ENCODE peak calls at places on chromosome 5, in six cellular contexts. One of them, this sample, is unnamed.

GRCh38 chr5:91098581-91098980 is 284.5 kb downstream of the ARRDC3 start:
- DNase-seq in uterus: no peak
- DNase-seq in psoas muscle: no peak
- DNase-seq in heart left ventricle: no peak
- DNase-seq in CD8-positive, alpha-beta T cell: no peak
- DNase-seq in mammary epithelial cell: no peak
- DNase-seq in this sample: no peak

GRCh38 chr5:83417884-83418283 is 53.7 kb upstream of the VCAN start:
- DNase-seq in uterus: no peak
- DNase-seq in psoas muscle: no peak
- DNase-seq in heart left ventricle: no peak
- DNase-seq in CD8-positive, alpha-beta T cell: no peak
- DNase-seq in mammary epithelial cell: no peak
- DNase-seq in this sample: no peak

GRCh38 chr5:69497006-69497520 is 4.5 kb downstream of the OCLN start:
- DNase-seq in uterus: no peak
- DNase-seq in psoas muscle: no peak
- DNase-seq in heart left ventricle: no peak
- DNase-seq in CD8-positive, alpha-beta T cell: no peak
- DNase-seq in mammary epithelial cell: no peak
- DNase-seq in this sample: no peak

GRCh38 chr5:110386782-110387181 is 339.7 kb downstream of the TMEM232 start:
- DNase-seq in uterus: no peak
- DNase-seq in psoas muscle: no peak
- DNase-seq in heart left ventricle: no peak
- DNase-seq in CD8-positive, alpha-beta T cell: no peak
- DNase-seq in mammary epithelial cell: no peak
- DNase-seq in this sample: no peak

GRCh38 chr5:36723921-36724320 is 117.5 kb downstream of the SLC1A3 start:
- DNase-seq in uterus: no peak
- DNase-seq in psoas muscle: no peak
- DNase-seq in heart left ventricle: no peak
- DNase-seq in CD8-positive, alpha-beta T cell: no peak
- DNase-seq in mammary epithelial cell: no peak
- DNase-seq in this sample: no peak

GRCh38 chr5:66351822-66352221 is 207.7 kb downstream of the SREK1 start:
- DNase-seq in uterus: no peak
- DNase-seq in psoas muscle: no peak
- DNase-seq in heart left ventricle: no peak
- DNase-seq in CD8-positive, alpha-beta T cell: no peak
- DNase-seq in mammary epithelial cell: no peak
- DNase-seq in this sample: no peak

GRCh38 chr5:7926296-7926695 is 57.3 kb downstream of the MTRR start:
- DNase-seq in uterus: no peak
- DNase-seq in psoas muscle: no peak
- DNase-seq in heart left ventricle: no peak
- DNase-seq in CD8-positive, alpha-beta T cell: no peak
- DNase-seq in mammary epithelial cell: peak; percentile 24
- DNase-seq in this sample: no peak

GRCh38 chr5:55437859-55438206 is 96.9 kb downstream of the PLPP1 start:
- DNase-seq in uterus: no peak
- DNase-seq in psoas muscle: no peak
- DNase-seq in heart left ventricle: no peak
- DNase-seq in CD8-positive, alpha-beta T cell: no peak
- DNase-seq in mammary epithelial cell: no peak
- DNase-seq in this sample: no peak

GRCh38 chr5:173456751-173457171 is 128.5 kb upstream of the STC2 start:
- DNase-seq in uterus: no peak
- DNase-seq in psoas muscle: no peak
- DNase-seq in heart left ventricle: no peak
- DNase-seq in CD8-positive, alpha-beta T cell: no peak
- DNase-seq in mammary epithelial cell: peak; percentile 16
- DNase-seq in this sample: no peak

GRCh38 chr5:122182491-122182921 is 53.2 kb downstream of the ZNF474 start:
- DNase-seq in uterus: peak; percentile 50
- DNase-seq in psoas muscle: no peak
- DNase-seq in heart left ventricle: peak; percentile 35
- DNase-seq in CD8-positive, alpha-beta T cell: no peak
- DNase-seq in mammary epithelial cell: peak; percentile 92
- DNase-seq in this sample: no peak

GRCh38 chr5:172901788-172902496 is 57.3 kb upstream of the RPL26L1 start:
- DNase-seq in uterus: no peak
- DNase-seq in psoas muscle: no peak
- DNase-seq in heart left ventricle: no peak
- DNase-seq in CD8-positive, alpha-beta T cell: no peak
- DNase-seq in mammary epithelial cell: no peak
- DNase-seq in this sample: no peak

GRCh38 chr5:160837749-160838593 is 14.0 kb downstream of the ATP10B start:
- DNase-seq in uterus: no peak
- DNase-seq in psoas muscle: no peak
- DNase-seq in heart left ventricle: no peak
- DNase-seq in CD8-positive, alpha-beta T cell: no peak
- DNase-seq in mammary epithelial cell: peak; percentile 92
- DNase-seq in this sample: no peak

GRCh38 chr5:142979636-142980035 is 209.5 kb downstream of the ARHGAP26 start:
- DNase-seq in uterus: no peak
- DNase-seq in psoas muscle: no peak
- DNase-seq in heart left ventricle: no peak
- DNase-seq in CD8-positive, alpha-beta T cell: no peak
- DNase-seq in mammary epithelial cell: peak; percentile 32
- DNase-seq in this sample: no peak

GRCh38 chr5:122332589-122333555 is 20.8 kb downstream of the SNCAIP start:
- DNase-seq in uterus: no peak
- DNase-seq in psoas muscle: no peak
- DNase-seq in heart left ventricle: no peak
- DNase-seq in CD8-positive, alpha-beta T cell: no peak
- DNase-seq in mammary epithelial cell: no peak
- DNase-seq in this sample: no peak

GRCh38 chr5:156913719-156914370 is 49.2 kb downstream of the TIMD4 start:
- DNase-seq in uterus: no peak
- DNase-seq in psoas muscle: no peak
- DNase-seq in heart left ventricle: no peak
- DNase-seq in CD8-positive, alpha-beta T cell: peak; percentile 38
- DNase-seq in mammary epithelial cell: no peak
- DNase-seq in this sample: no peak

GRCh38 chr5:157280511-157280910 is 14.6 kb downstream of the CYFIP2 start:
- DNase-seq in uterus: no peak
- DNase-seq in psoas muscle: no peak
- DNase-seq in heart left ventricle: no peak
- DNase-seq in CD8-positive, alpha-beta T cell: no peak
- DNase-seq in mammary epithelial cell: no peak
- DNase-seq in this sample: no peak

GRCh38 chr5:95726811-95727763 is 4.0 kb upstream of the RHOBTB3 start:
- DNase-seq in uterus: no peak
- DNase-seq in psoas muscle: no peak
- DNase-seq in heart left ventricle: no peak
- DNase-seq in CD8-positive, alpha-beta T cell: no peak
- DNase-seq in mammary epithelial cell: no peak
- DNase-seq in this sample: no peak

GRCh38 chr5:15993334-15993733 is 186.3 kb downstream of the MARCHF11 start:
- DNase-seq in uterus: no peak
- DNase-seq in psoas muscle: no peak
- DNase-seq in heart left ventricle: no peak
- DNase-seq in CD8-positive, alpha-beta T cell: no peak
- DNase-seq in mammary epithelial cell: peak; percentile 83
- DNase-seq in this sample: no peak

GRCh38 chr5:153613143-153613542 is 122.7 kb downstream of the GRIA1 start:
- DNase-seq in uterus: no peak
- DNase-seq in psoas muscle: no peak
- DNase-seq in heart left ventricle: no peak
- DNase-seq in CD8-positive, alpha-beta T cell: no peak
- DNase-seq in mammary epithelial cell: no peak
- DNase-seq in this sample: no peak

GRCh38 chr5:52693279-52693678 is 94.4 kb upstream of the ITGA1 start:
- DNase-seq in uterus: peak; percentile 34
- DNase-seq in psoas muscle: peak; percentile 49
- DNase-seq in heart left ventricle: peak; percentile 41
- DNase-seq in CD8-positive, alpha-beta T cell: peak; percentile 44
- DNase-seq in mammary epithelial cell: peak; percentile 40
- DNase-seq in this sample: peak; percentile 33

GRCh38 chr5:158765407-158765806 is 334.3 kb downstream of the EBF1 start:
- DNase-seq in uterus: no peak
- DNase-seq in psoas muscle: no peak
- DNase-seq in heart left ventricle: no peak
- DNase-seq in CD8-positive, alpha-beta T cell: no peak
- DNase-seq in mammary epithelial cell: no peak
- DNase-seq in this sample: no peak

GRCh38 chr5:131096774-131097695 is 68.0 kb downstream of the HINT1 start:
- DNase-seq in uterus: no peak
- DNase-seq in psoas muscle: no peak
- DNase-seq in heart left ventricle: no peak
- DNase-seq in CD8-positive, alpha-beta T cell: no peak
- DNase-seq in mammary epithelial cell: peak; percentile 11
- DNase-seq in this sample: no peak

GRCh38 chr5:157166494-157167218 is 592 bp upstream of the GARIN3 start:
- DNase-seq in uterus: no peak
- DNase-seq in psoas muscle: no peak
- DNase-seq in heart left ventricle: no peak
- DNase-seq in CD8-positive, alpha-beta T cell: no peak
- DNase-seq in mammary epithelial cell: no peak
- DNase-seq in this sample: no peak

GRCh38 chr5:57280811-57281301 is 107.0 kb downstream of the GPBP1 start:
- DNase-seq in uterus: no peak
- DNase-seq in psoas muscle: no peak
- DNase-seq in heart left ventricle: no peak
- DNase-seq in CD8-positive, alpha-beta T cell: no peak
- DNase-seq in mammary epithelial cell: peak; percentile 63
- DNase-seq in this sample: no peak

GRCh38 chr5:31096238-31096865 is 97.1 kb upstream of the CDH6 start:
- DNase-seq in uterus: no peak
- DNase-seq in psoas muscle: no peak
- DNase-seq in heart left ventricle: no peak
- DNase-seq in CD8-positive, alpha-beta T cell: no peak
- DNase-seq in mammary epithelial cell: no peak
- DNase-seq in this sample: no peak

GRCh38 chr5:33792559-33792958 is 99.2 kb downstream of the ADAMTS12 start:
- DNase-seq in uterus: no peak
- DNase-seq in psoas muscle: no peak
- DNase-seq in heart left ventricle: no peak
- DNase-seq in CD8-positive, alpha-beta T cell: no peak
- DNase-seq in mammary epithelial cell: no peak
- DNase-seq in this sample: no peak
- TF ChIP-seq CTCF in uterus: no peak
- TF ChIP-seq CTCF in psoas muscle: no peak
- TF ChIP-seq CTCF in heart left ventricle: no peak
- TF ChIP-seq CTCF in CD8-positive, alpha-beta T cell: no peak
- TF ChIP-seq CTCF in mammary epithelial cell: no peak
- TF ChIP-seq CTCF in this sample: no peak

GRCh38 chr5:141597814-141598213 is 21.0 kb downstream of the DIAPH1 start:
- DNase-seq in uterus: no peak
- DNase-seq in psoas muscle: no peak
- DNase-seq in heart left ventricle: no peak
- DNase-seq in CD8-positive, alpha-beta T cell: no peak
- DNase-seq in mammary epithelial cell: no peak
- DNase-seq in this sample: no peak
- H3K4me1 ChIP-seq in uterus: no peaks in the 10 kb centered on the region
- H3K4me1 ChIP-seq in psoas muscle: peaks cover 81% of the 10 kb centered on the region
- H3K4me1 ChIP-seq in heart left ventricle: peaks cover 23% of the 10 kb centered on the region
- H3K4me1 ChIP-seq in CD8-positive, alpha-beta T cell: peaks cover 67% of the 10 kb centered on the region
- H3K4me1 ChIP-seq in mammary epithelial cell: peaks cover 15% of the 10 kb centered on the region
- H3K4me1 ChIP-seq in this sample: no peaks in the 10 kb centered on the region

DNA sequence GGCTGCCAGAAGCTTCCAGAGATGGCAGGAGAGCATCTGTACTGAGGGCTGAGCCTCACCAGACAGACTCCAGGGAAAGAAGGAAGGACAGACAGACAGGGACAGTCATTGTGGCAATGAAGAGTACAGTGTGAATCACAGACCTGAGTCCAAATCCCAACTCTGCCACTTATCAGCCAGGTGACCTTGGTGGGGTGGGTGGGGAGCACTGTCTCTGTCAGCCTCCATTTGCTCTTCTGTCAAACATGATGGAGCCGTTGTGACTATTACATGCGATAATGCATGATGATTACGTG is 85.9 kb upstream of the FSTL4 start:
- DNase-seq in uterus: no peak
- DNase-seq in psoas muscle: no peak
- DNase-seq in heart left ventricle: no peak
- DNase-seq in CD8-positive, alpha-beta T cell: no peak
- DNase-seq in mammary epithelial cell: no peak
- DNase-seq in this sample: no peak
- H3K4me3 ChIP-seq in uterus: no peak overlapping the region
- H3K4me3 ChIP-seq in psoas muscle: no peak overlapping the region
- H3K4me3 ChIP-seq in heart left ventricle: no peak overlapping the region
- H3K4me3 ChIP-seq in CD8-positive, alpha-beta T cell: no peak overlapping the region
- H3K4me3 ChIP-seq in mammary epithelial cell: no peak overlapping the region
- H3K4me3 ChIP-seq in this sample: no peak overlapping the region

DNA sequence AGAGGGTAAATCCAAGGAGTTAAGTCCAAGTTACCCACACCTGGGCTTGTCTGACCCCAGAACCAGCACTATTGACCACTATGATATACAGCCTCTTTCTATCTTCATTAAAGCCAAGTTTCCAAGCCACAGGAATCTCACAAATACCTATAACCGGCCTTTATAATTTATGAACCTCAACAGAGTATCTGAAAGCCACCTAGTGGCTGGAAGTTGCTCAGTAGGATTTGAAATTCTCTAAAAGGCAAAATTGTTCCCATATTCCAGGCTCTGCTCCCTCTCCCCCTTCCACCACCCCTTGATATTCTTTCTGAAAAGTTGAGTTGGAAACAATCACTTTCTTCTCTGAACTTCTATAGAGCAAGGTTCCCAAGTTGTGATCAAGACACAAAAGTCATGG is 106.4 kb upstream of the GPR151 start:
- DNase-seq in uterus: no peak
- DNase-seq in psoas muscle: no peak
- DNase-seq in heart left ventricle: no peak
- DNase-seq in CD8-positive, alpha-beta T cell: no peak
- DNase-seq in mammary epithelial cell: no peak
- DNase-seq in this sample: no peak
- TF ChIP-seq CTCF in uterus: no peak
- TF ChIP-seq CTCF in psoas muscle: no peak
- TF ChIP-seq CTCF in heart left ventricle: no peak
- TF ChIP-seq CTCF in CD8-positive, alpha-beta T cell: no peak
- TF ChIP-seq CTCF in mammary epithelial cell: peak; percentile 52
- TF ChIP-seq CTCF in this sample: peak; percentile 42

DNA sequence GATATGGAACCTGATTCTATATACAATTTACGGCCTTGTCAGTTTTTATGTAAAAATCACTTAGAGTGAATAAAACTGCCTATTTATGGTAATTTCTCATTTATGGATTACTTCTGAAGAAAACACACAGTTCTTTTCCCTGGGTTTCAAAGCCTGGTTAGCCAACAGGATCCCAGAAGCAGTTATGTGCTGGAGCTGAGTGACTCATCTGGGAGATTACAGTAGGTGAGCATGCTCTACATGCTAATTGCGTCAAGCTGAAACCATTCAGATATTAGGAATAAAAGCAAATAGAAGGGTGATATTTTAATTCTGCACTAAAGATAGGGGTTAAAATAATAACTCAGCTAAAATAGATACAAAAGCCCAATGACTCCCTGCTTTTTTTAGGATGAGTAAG is 47.8 kb downstream of the PDE4D start:
- DNase-seq in uterus: no peak
- DNase-seq in psoas muscle: no peak
- DNase-seq in heart left ventricle: no peak
- DNase-seq in CD8-positive, alpha-beta T cell: no peak
- DNase-seq in mammary epithelial cell: peak; percentile 4
- DNase-seq in this sample: no peak
- H3K4me1 ChIP-seq in uterus: no peaks in the 10 kb centered on the region
- H3K4me1 ChIP-seq in psoas muscle: no peaks in the 10 kb centered on the region
- H3K4me1 ChIP-seq in heart left ventricle: no peaks in the 10 kb centered on the region
- H3K4me1 ChIP-seq in CD8-positive, alpha-beta T cell: no peaks in the 10 kb centered on the region
- H3K4me1 ChIP-seq in mammary epithelial cell: no peaks in the 10 kb centered on the region
- H3K4me1 ChIP-seq in this sample: no peaks in the 10 kb centered on the region

GRCh38 chr5:138354926-138355378 is 2.5 kb downstream of the KDM3B start:
- DNase-seq in uterus: no peak
- DNase-seq in psoas muscle: no peak
- DNase-seq in heart left ventricle: peak; percentile 27
- DNase-seq in CD8-positive, alpha-beta T cell: peak; percentile 64
- DNase-seq in mammary epithelial cell: peak; percentile 89
- DNase-seq in this sample: no peak
- H3K4me3 ChIP-seq in uterus: peak overlapping the region; percentile 93
- H3K4me3 ChIP-seq in psoas muscle: peak overlapping the region; percentile 96
- H3K4me3 ChIP-seq in heart left ventricle: peak overlapping the region; percentile 99
- H3K4me3 ChIP-seq in CD8-positive, alpha-beta T cell: peak overlapping the region; percentile 97
- H3K4me3 ChIP-seq in mammary epithelial cell: peak overlapping the region; percentile 77
- H3K4me3 ChIP-seq in this sample: no peak overlapping the region